ENCODE peak calls at places on chromosomes 13 and 19, in four cellular contexts. One of them, this sample, is unnamed.

GRCh38 chr13:98476106-98476505 is 100.8 kb downstream of the STK24 start:
- DNase-seq in K562: no peak
- DNase-seq in HepG2: no peak
- DNase-seq in A549: no peak
- DNase-seq in this sample: no peak

GRCh38 chr19:1523412-1524205 is at the start of gene PLK5:
- DNase-seq in K562: peak
- DNase-seq in HepG2: no peak
- DNase-seq in A549: no peak
- DNase-seq in this sample: no peak

GRCh38 chr13:75838366-75839017 is 202.4 kb downstream of the LMO7 start:
- DNase-seq in K562: no peak
- DNase-seq in HepG2: no peak
- DNase-seq in A549: no peak
- DNase-seq in this sample: no peak

GRCh38 chr13:30293995-30294394 is 13.4 kb downstream of the KATNAL1 start:
- DNase-seq in K562: no peak
- DNase-seq in HepG2: no peak
- DNase-seq in A549: no peak
- DNase-seq in this sample: no peak

GRCh38 chr13:41470187-41470586 is 12.8 kb downstream of the RGCC start:
- DNase-seq in K562: no peak
- DNase-seq in HepG2: no peak
- DNase-seq in A549: no peak
- DNase-seq in this sample: no peak

GRCh38 chr19:41325947-41326706 is 16.2 kb downstream of the CCDC97 start:
- DNase-seq in K562: no peak
- DNase-seq in HepG2: peak
- DNase-seq in A549: no peak
- DNase-seq in this sample: no peak

GRCh38 chr13:44540761-44541434 is 35.2 kb downstream of the TSC22D1 start:
- DNase-seq in K562: no peak
- DNase-seq in HepG2: no peak
- DNase-seq in A549: no peak
- DNase-seq in this sample: no peak

GRCh38 chr13:79631260-79631659 is 150.3 kb downstream of the NDFIP2 start:
- DNase-seq in K562: no peak
- DNase-seq in HepG2: no peak
- DNase-seq in A549: peak
- DNase-seq in this sample: no peak

GRCh38 chr19:31257426-31258130 is 91.7 kb downstream of the TSHZ3 start:
- DNase-seq in K562: no peak
- DNase-seq in HepG2: no peak
- DNase-seq in A549: no peak
- DNase-seq in this sample: no peak

GRCh38 chr13:111228262-111229144 is 91.9 kb upstream of the TEX29 start:
- DNase-seq in K562: no peak
- DNase-seq in HepG2: no peak
- DNase-seq in A549: no peak
- DNase-seq in this sample: no peak

GRCh38 chr19:7822910-7823515 is 7.0 kb upstream of the EVI5L start:
- DNase-seq in K562: no peak
- DNase-seq in HepG2: no peak
- DNase-seq in A549: no peak
- DNase-seq in this sample: no peak

GRCh38 chr19:7818806-7819205 is 11.2 kb upstream of the EVI5L start:
- DNase-seq in K562: no peak
- DNase-seq in HepG2: no peak
- DNase-seq in A549: no peak
- DNase-seq in this sample: no peak

GRCh38 chr19:7820588-7820987 is 9.4 kb upstream of the EVI5L start:
- DNase-seq in K562: no peak
- DNase-seq in HepG2: no peak
- DNase-seq in A549: no peak
- DNase-seq in this sample: no peak

GRCh38 chr19:7819337-7819736 is 10.7 kb upstream of the EVI5L start:
- DNase-seq in K562: no peak
- DNase-seq in HepG2: no peak
- DNase-seq in A549: no peak
- DNase-seq in this sample: peak

GRCh38 chr19:7823902-7824301 is 6.1 kb upstream of the EVI5L start:
- DNase-seq in K562: no peak
- DNase-seq in HepG2: no peak
- DNase-seq in A549: no peak
- DNase-seq in this sample: no peak
- TF ChIP-seq RAD21 in K562: no peak
- TF ChIP-seq RAD21 in HepG2: no peak
- TF ChIP-seq RAD21 in A549: no peak
- TF ChIP-seq RAD21 in this sample: no peak

DNA sequence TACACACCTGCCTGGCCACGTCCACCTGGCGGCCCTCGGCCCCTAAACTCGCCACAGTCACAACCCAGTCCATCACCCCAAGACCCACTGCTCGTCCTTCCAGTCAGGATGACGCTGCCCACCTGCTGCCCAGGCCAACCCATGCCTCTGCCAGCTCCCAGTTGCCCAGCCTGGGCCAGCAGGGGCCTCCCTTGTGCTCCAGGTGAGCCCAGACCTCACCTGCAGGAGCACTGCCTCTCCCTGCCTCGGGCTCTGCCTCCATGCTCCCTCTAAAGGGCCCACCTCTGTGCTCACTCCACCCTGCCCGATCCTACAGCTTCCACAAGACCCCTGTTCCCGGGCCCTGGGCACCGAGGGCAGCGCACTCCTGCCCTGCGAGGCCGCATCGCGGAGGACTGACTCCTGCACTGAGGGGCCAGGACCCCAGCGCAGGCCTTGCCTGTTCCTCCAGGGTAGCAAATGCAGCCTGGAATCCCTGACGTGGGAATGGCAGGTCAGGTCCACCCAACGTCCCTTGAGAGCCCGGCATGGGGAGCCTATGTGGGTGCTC is 8.0 kb upstream of the CACTIN start:
- DNase-seq in K562: no peak
- DNase-seq in HepG2: no peak
- DNase-seq in A549: no peak
- DNase-seq in this sample: no peak
- TF ChIP-seq MYC in K562: no peak
- TF ChIP-seq MYC in HepG2: no peak
- TF ChIP-seq MYC in A549: no peak
- TF ChIP-seq MYC in this sample: no peak

GRCh38 chr13:74290324-74290773 is 156.1 kb upstream of the KLF12 start:
- DNase-seq in K562: no peak
- DNase-seq in HepG2: peak
- DNase-seq in A549: no peak
- DNase-seq in this sample: no peak
- TF ChIP-seq RAD21 in K562: no peak
- TF ChIP-seq RAD21 in HepG2: no peak
- TF ChIP-seq RAD21 in A549: no peak
- TF ChIP-seq RAD21 in this sample: no peak

DNA sequence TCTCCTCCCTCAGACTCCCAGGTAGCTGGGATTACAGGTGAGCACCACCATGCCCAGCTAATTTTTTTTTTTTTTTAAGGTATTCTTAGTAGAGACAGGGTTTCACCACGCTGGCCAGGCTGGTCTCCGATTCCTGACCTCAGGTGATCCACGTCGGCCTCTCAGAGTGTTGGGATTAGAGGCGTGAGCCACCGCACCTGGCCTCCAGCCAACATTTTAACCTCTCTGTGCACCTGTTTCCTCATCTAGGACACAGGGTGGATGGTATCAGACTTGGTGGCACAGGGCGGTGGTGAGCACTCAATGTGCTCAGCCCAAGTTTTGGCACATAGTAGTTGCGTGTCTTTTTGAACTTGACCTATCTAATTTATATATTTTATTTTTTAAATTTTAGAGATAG is 12.5 kb downstream of the APBA3 start:
- DNase-seq in K562: no peak
- DNase-seq in HepG2: no peak
- DNase-seq in A549: no peak
- DNase-seq in this sample: no peak
- TF ChIP-seq MYC in K562: no peak
- TF ChIP-seq MYC in HepG2: no peak
- TF ChIP-seq MYC in A549: no peak
- TF ChIP-seq MYC in this sample: no peak

GRCh38 chr19:17687857-17688784 is at the start of gene UNC13A:
- DNase-seq in K562: peak
- DNase-seq in HepG2: no peak
- DNase-seq in A549: peak
- DNase-seq in this sample: no peak
- TF ChIP-seq RAD21 in K562: no peak
- TF ChIP-seq RAD21 in HepG2: no peak
- TF ChIP-seq RAD21 in A549: no peak
- TF ChIP-seq RAD21 in this sample: no peak

DNA sequence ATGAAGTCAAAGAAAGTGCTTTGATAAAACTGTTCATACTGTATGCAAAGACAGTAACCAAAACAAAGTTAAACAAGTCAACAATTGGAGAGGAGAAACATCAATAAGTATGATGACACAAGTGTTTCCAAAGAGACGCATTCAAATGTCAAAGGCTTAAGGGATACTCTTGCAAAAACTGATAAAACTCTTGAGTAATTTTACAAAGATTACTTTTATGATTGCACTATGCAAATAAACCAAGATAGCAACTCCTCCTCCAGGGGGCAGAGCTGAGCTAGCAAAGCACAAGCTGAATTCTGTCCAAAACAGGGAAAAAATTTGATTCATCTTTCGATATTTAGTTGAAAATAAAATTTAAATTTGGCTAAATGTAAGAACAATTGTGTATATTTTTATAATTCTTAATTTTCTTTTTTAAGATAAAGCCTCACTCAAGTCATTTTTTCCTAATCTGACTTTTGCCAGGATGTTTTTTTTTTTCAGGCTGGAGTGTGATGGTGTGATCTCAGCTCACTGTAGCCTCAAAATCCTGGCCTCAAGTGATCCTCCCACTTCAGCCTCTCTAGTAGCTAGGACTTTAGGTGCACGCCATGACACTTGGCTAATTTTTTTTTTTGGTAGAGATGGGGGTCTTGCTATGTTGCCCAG is 84.0 kb downstream of the MZT1 start:
- DNase-seq in K562: peak
- DNase-seq in HepG2: peak
- DNase-seq in A549: peak
- DNase-seq in this sample: no peak
- TF ChIP-seq MYC in K562: no peak
- TF ChIP-seq MYC in HepG2: no peak
- TF ChIP-seq MYC in A549: no peak
- TF ChIP-seq MYC in this sample: no peak